ENCODE peak calls at places on chromosomes 2 and 18, in ten cellular contexts. V is WTC11, B is cardiac fibroblast, F is progenitor cell of endocrine pancreas, I is omental fat pad, K is fibroblast of pulmonary artery, J is AG04449, H is Calu3, C is H9, X is PC-3. N is an unnamed sample.

GRCh38 chr2:27972311-27972710 is 81.8 kb downstream of the BABAM2 start:
- DNase-seq in V (no peak), B (no peak), F (no peak), I (no peak), K (no peak), J (no peak), H (no peak), C (no peak), X (no peak), N (no peak)

GRCh38 chr2:105796791-105797190 is 52.1 kb downstream of the NCK2 start:
- DNase-seq in V (no peak), B (no peak), F (no peak), I (no peak), K (no peak), J (no peak), H (no peak), C (no peak), X (no peak), N (no peak)

GRCh38 chr18:25493401-25493800 is 141.4 kb upstream of the ZNF521 start:
- DNase-seq in V (no peak), B (no peak), F (no peak), I (no peak), K (no peak), J (no peak), H (no peak), C (no peak), X (no peak), N (no peak)

GRCh38 chr18:59669872-59670657 is 27.2 kb downstream of the CCBE1 start:
- DNase-seq in V (no peak), B (peak; percentile 46), F (no peak), I (no peak), K (no peak), J (no peak), H (no peak), C (no peak), X (no peak), N (no peak)

GRCh38 chr18:45008694-45009372 is 328.1 kb downstream of the SETBP1 start:
- DNase-seq in V (no peak), B (no peak), F (no peak), I (no peak), K (no peak), J (no peak), H (no peak), C (no peak), X (no peak), N (no peak)

GRCh38 chr2:64359892-64360657 is 93.9 kb upstream of the LGALSL start:
- DNase-seq in V (peak; percentile 22), B (peak; percentile 90), F (no peak), I (peak; percentile 60), K (peak; percentile 92), J (peak; percentile 46), H (peak; percentile 86), C (peak; percentile 52), X (peak; percentile 99), N (peak; percentile 90)

GRCh38 chr2:85920810-85921545 is 32.2 kb upstream of the ST3GAL5 start:
- DNase-seq in V (no peak), B (peak; percentile 67), F (no peak), I (no peak), K (peak; percentile 68), J (no peak), H (no peak), C (no peak), X (peak; percentile 30), N (no peak)

GRCh38 chr2:199336546-199336945 is 121.2 kb downstream of the SATB2 start:
- DNase-seq in V (no peak), B (no peak), F (no peak), I (no peak), K (no peak), J (no peak), H (no peak), C (no peak), X (no peak), N (no peak)

GRCh38 chr2:204494681-204495080 is 50.6 kb upstream of the PARD3B start:
- DNase-seq in V (no peak), B (no peak), F (no peak), I (no peak), K (no peak), J (no peak), H (no peak), C (no peak), X (no peak), N (no peak)

DNA sequence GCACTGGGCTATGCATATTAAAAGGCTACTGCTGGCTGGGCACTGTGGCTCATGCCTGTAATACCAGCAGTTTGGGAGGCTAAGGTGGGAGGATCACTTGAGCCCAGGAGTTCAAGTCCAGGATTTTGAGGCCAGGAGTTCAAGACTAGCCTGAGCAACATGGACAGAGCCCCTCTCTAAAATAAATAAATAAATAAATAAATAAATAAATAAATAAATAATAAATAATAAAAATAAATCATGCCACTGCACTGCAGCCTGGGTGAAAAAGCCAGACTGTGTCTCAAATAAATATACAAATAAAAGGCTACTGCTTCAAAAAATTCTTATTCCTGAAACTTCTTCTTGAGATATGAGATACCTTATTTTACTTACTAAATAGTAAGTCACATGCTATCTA is 439.6 kb downstream of the ERBB4 start:
- DNase-seq in V (no peak), B (no peak), F (no peak), I (no peak), K (no peak), J (no peak), H (no peak), C (no peak), X (no peak), N (no peak)
- TF ChIP-seq CTCF in V (no peak), B (no peak), F (no peak), I (no peak), K (no peak), J (no peak), H (no peak), C (no peak), X (no peak), N (no peak)

GRCh38 chr2:142603761-142604160 is 273.7 kb upstream of the KYNU start:
- DNase-seq in V (no peak), B (no peak), F (no peak), I (no peak), K (peak; percentile 18), J (no peak), H (no peak), C (no peak), X (peak; percentile 59), N (no peak)
- TF ChIP-seq CTCF in V (no peak), B (no peak), F (peak; percentile 35), I (no peak), K (peak; percentile 15), J (no peak), H (no peak), C (peak; percentile 44), X (peak; percentile 71), N (no peak)

GRCh38 chr2:88919087-88919738 is 227.7 kb downstream of the RPIA start:
- DNase-seq in V (no peak), B (peak; percentile 37), F (no peak), I (no peak), K (peak; percentile 56), J (no peak), H (peak; percentile 37), C (no peak), X (peak; percentile 51), N (no peak)
- TF ChIP-seq CTCF in V (no peak), B (peak; percentile 76), F (peak; percentile 44), I (no peak), K (peak; percentile 83), J (peak; percentile 53), H (peak; percentile 46), C (peak; percentile 43), X (peak; percentile 74), N (peak; percentile 71)

GRCh38 chr2:208175069-208175842 is 11.9 kb upstream of the CRYGA start:
- DNase-seq in V (peak; percentile 76), B (peak; percentile 88), F (peak; percentile 52), I (peak; percentile 51), K (peak; percentile 87), J (peak; percentile 17), H (peak; percentile 82), C (peak; percentile 80), X (peak; percentile 92), N (peak; percentile 38)

GRCh38 chr2:208182835-208183234 is 7.0 kb downstream of the C2orf80 start:
- DNase-seq in V (no peak), B (no peak), F (no peak), I (no peak), K (no peak), J (no peak), H (no peak), C (no peak), X (no peak), N (no peak)

GRCh38 chr2:208183526-208183925 is 6.3 kb downstream of the C2orf80 start:
- DNase-seq in V (peak; percentile 56), B (no peak), F (no peak), I (no peak), K (no peak), J (no peak), H (no peak), C (peak; percentile 72), X (no peak), N (no peak)

GRCh38 chr2:208175843-208176160 is 12.4 kb upstream of the CRYGA start:
- DNase-seq in V (no peak), B (no peak), F (no peak), I (no peak), K (no peak), J (no peak), H (no peak), C (no peak), X (no peak), N (no peak)

DNA sequence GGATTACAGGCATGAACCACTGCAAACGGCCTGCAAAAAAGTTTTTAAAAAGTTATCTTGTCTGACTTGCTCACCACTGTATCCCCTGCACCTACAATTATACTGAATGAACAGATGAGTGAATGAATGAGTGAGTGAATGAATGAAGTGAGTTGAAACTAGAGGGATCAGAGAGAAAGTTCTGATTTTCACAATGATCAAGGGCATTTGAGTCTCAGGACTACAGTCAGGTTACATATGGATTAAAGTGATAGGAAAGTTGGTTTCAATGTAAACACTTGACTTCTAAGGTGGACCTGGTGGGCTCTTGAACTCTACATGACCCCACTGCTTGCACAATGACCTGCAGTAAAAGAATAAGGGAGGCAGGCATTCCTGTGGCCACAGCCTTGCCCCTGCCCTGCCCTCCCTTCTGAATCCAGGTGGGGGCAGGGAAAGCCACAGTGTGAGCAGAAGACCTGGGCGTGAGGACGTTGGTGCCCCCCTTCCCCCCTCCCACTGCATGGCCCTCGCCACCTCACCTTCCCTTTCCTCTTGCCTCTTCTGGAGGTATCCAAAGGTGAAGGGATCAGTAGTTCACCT is 10.7 kb downstream of the C2orf80 start:
- DNase-seq in V (peak; percentile 24), B (no peak), F (peak; percentile 30), I (no peak), K (no peak), J (no peak), H (peak; percentile 76), C (no peak), X (no peak), N (peak; percentile 18)
- TF ChIP-seq CTCF in V (no peak), B (no peak), F (peak; percentile 16), I (no peak), K (no peak), J (no peak), H (no peak), C (no peak), X (no peak), N (no peak)

DNA sequence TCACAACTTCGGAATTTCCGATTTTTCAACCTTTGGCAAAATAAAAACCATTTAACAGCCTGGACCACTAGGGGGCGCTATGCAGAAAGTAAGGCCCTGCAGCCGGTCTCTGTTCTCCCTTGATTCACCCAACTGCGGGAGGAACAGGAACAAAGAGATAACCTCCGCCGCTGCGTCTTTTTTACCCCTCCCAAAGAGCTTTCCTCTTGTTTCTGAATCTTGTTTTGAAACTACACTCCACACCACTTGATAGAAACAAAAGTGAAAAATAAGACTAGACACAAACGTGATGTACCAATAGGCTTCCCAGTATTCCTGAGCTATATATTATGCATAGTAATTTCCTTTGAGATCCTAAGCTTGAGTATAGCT is 231.2 kb downstream of the MYO3B start:
- DNase-seq in V (peak; percentile 80), B (peak; percentile 76), F (peak; percentile 59), I (peak; percentile 86), K (peak; percentile 77), J (no peak), H (peak; percentile 73), C (peak; percentile 73), X (peak; percentile 80), N (peak; percentile 18)
- TF ChIP-seq CTCF in V (peak; percentile 95), B (peak; percentile 75), F (peak; percentile 93), I (peak; percentile 52), K (peak; percentile 78), J (peak; percentile 65), H (peak; percentile 75), C (peak; percentile 97), X (peak; percentile 93), N (peak; percentile 76)

N was measured in kidney epithelial cell.